ENCODE peak calls at places on chromosomes 3 and 15, in nine cellular contexts. One of them, this sample, is unnamed.

GRCh38 chr15:75181780-75182179 is 19.9 kb upstream of the C15orf39 start:
- DNase-seq in aorta: no peak
- DNase-seq in astrocyte of the cerebellum: no peak
- DNase-seq in fibroblast of mammary gland: no peak
- DNase-seq in CD8-positive, alpha-beta T cell: no peak
- DNase-seq in mesendoderm: no peak
- DNase-seq in pancreas: no peak
- DNase-seq in cardiac muscle cell: no peak
- DNase-seq in right cardiac atrium: no peak
- DNase-seq in this sample: peak

GRCh38 chr3:102179321-102180290 is 255.2 kb upstream of the ZPLD1 start:
- DNase-seq in CD8-positive, alpha-beta T cell: no peak
- DNase-seq in pancreas: no peak
- DNase-seq in astrocyte of the cerebellum: no peak
- DNase-seq in mesendoderm: no peak
- DNase-seq in aorta: no peak
- DNase-seq in fibroblast of mammary gland: no peak
- DNase-seq in right cardiac atrium: no peak
- DNase-seq in cardiac muscle cell: peak
- DNase-seq in this sample: peak

GRCh38 chr15:78075490-78076230 is 1.9 kb downstream of the TBC1D2B start:
- DNase-seq in right cardiac atrium: peak
- DNase-seq in pancreas: peak
- DNase-seq in astrocyte of the cerebellum: peak
- DNase-seq in mesendoderm: peak
- DNase-seq in cardiac muscle cell: peak
- DNase-seq in CD8-positive, alpha-beta T cell: no peak
- DNase-seq in fibroblast of mammary gland: peak
- DNase-seq in aorta: peak
- DNase-seq in this sample: peak

GRCh38 chr3:132342183-132342582 is 25.0 kb downstream of the ACP3 start:
- DNase-seq in mesendoderm: peak
- DNase-seq in cardiac muscle cell: peak
- DNase-seq in pancreas: no peak
- DNase-seq in aorta: no peak
- DNase-seq in right cardiac atrium: peak
- DNase-seq in fibroblast of mammary gland: peak
- DNase-seq in CD8-positive, alpha-beta T cell: no peak
- DNase-seq in astrocyte of the cerebellum: no peak
- DNase-seq in this sample: peak

GRCh38 chr15:53226559-53226958 is 436.4 kb upstream of the ONECUT1 start:
- DNase-seq in pancreas: no peak
- DNase-seq in fibroblast of mammary gland: no peak
- DNase-seq in mesendoderm: no peak
- DNase-seq in astrocyte of the cerebellum: no peak
- DNase-seq in aorta: no peak
- DNase-seq in CD8-positive, alpha-beta T cell: no peak
- DNase-seq in cardiac muscle cell: no peak
- DNase-seq in right cardiac atrium: no peak
- DNase-seq in this sample: no peak

GRCh38 chr3:39052613-39053012 is 797 bp downstream of the WDR48 start:
- DNase-seq in CD8-positive, alpha-beta T cell: no peak
- DNase-seq in pancreas: no peak
- DNase-seq in fibroblast of mammary gland: peak
- DNase-seq in aorta: no peak
- DNase-seq in astrocyte of the cerebellum: no peak
- DNase-seq in cardiac muscle cell: no peak
- DNase-seq in right cardiac atrium: no peak
- DNase-seq in mesendoderm: no peak
- DNase-seq in this sample: peak

GRCh38 chr15:34725565-34725964 is 29.2 kb downstream of the GJD2 start:
- DNase-seq in aorta: no peak
- DNase-seq in CD8-positive, alpha-beta T cell: no peak
- DNase-seq in right cardiac atrium: no peak
- DNase-seq in pancreas: no peak
- DNase-seq in cardiac muscle cell: no peak
- DNase-seq in astrocyte of the cerebellum: no peak
- DNase-seq in fibroblast of mammary gland: no peak
- DNase-seq in mesendoderm: no peak
- DNase-seq in this sample: no peak

GRCh38 chr3:101081446-101081845 is 88.2 kb upstream of the ABI3BP start:
- DNase-seq in CD8-positive, alpha-beta T cell: no peak
- DNase-seq in astrocyte of the cerebellum: no peak
- DNase-seq in pancreas: no peak
- DNase-seq in right cardiac atrium: no peak
- DNase-seq in mesendoderm: no peak
- DNase-seq in fibroblast of mammary gland: no peak
- DNase-seq in aorta: no peak
- DNase-seq in cardiac muscle cell: no peak
- DNase-seq in this sample: no peak

GRCh38 chr3:110521019-110521418 is 550.6 kb upstream of the NECTIN3 start:
- DNase-seq in CD8-positive, alpha-beta T cell: no peak
- DNase-seq in right cardiac atrium: no peak
- DNase-seq in astrocyte of the cerebellum: peak
- DNase-seq in cardiac muscle cell: peak
- DNase-seq in aorta: no peak
- DNase-seq in mesendoderm: no peak
- DNase-seq in fibroblast of mammary gland: peak
- DNase-seq in pancreas: no peak
- DNase-seq in this sample: peak

GRCh38 chr3:119604878-119605277 is 7.2 kb downstream of the PLA1A start:
- DNase-seq in aorta: no peak
- DNase-seq in CD8-positive, alpha-beta T cell: no peak
- DNase-seq in right cardiac atrium: no peak
- DNase-seq in cardiac muscle cell: peak
- DNase-seq in mesendoderm: no peak
- DNase-seq in fibroblast of mammary gland: peak
- DNase-seq in astrocyte of the cerebellum: peak
- DNase-seq in pancreas: no peak
- DNase-seq in this sample: no peak

GRCh38 chr3:121574449-121574848 is 6.7 kb downstream of the ARGFX start:
- DNase-seq in CD8-positive, alpha-beta T cell: no peak
- DNase-seq in astrocyte of the cerebellum: no peak
- DNase-seq in cardiac muscle cell: peak
- DNase-seq in pancreas: peak
- DNase-seq in right cardiac atrium: no peak
- DNase-seq in aorta: no peak
- DNase-seq in fibroblast of mammary gland: no peak
- DNase-seq in mesendoderm: peak
- DNase-seq in this sample: peak

GRCh38 chr3:77038928-77039605 is 832 bp upstream of the ROBO2 start:
- DNase-seq in cardiac muscle cell: peak
- DNase-seq in astrocyte of the cerebellum: no peak
- DNase-seq in fibroblast of mammary gland: peak
- DNase-seq in pancreas: peak
- DNase-seq in mesendoderm: peak
- DNase-seq in aorta: no peak
- DNase-seq in right cardiac atrium: peak
- DNase-seq in CD8-positive, alpha-beta T cell: no peak
- DNase-seq in this sample: peak

DNA sequence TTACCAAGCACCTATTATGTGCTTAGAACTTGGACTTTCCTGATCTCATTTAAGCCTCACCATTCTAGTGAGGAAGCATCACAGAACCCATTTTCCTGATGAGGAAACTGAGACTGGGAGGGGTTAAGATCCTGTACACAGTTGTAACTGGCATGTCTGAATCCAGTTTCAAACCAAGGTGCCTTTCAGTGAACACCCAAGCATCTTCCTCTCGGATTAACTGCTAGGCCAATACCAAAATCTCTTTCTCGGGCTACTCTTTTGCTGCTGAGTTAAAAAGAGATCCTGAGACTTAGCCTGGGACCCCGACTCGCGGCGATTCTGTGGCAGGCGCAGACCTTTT is 578 bp upstream of the CEMIP start:
- DNase-seq in astrocyte of the cerebellum: no peak
- DNase-seq in fibroblast of mammary gland: no peak
- DNase-seq in right cardiac atrium: no peak
- DNase-seq in cardiac muscle cell: no peak
- DNase-seq in pancreas: no peak
- DNase-seq in mesendoderm: no peak
- DNase-seq in CD8-positive, alpha-beta T cell: no peak
- DNase-seq in aorta: no peak
- DNase-seq in this sample: no peak
- H3K4me3 ChIP-seq in astrocyte of the cerebellum: peak
- H3K4me3 ChIP-seq in fibroblast of mammary gland: no peak
- H3K4me3 ChIP-seq in right cardiac atrium: peak
- H3K4me3 ChIP-seq in cardiac muscle cell: peak
- H3K4me3 ChIP-seq in pancreas: peak
- H3K4me3 ChIP-seq in mesendoderm: no peak
- H3K4me3 ChIP-seq in CD8-positive, alpha-beta T cell: no peak
- H3K4me3 ChIP-seq in aorta: no peak
- H3K4me3 ChIP-seq in this sample: no peak

DNA sequence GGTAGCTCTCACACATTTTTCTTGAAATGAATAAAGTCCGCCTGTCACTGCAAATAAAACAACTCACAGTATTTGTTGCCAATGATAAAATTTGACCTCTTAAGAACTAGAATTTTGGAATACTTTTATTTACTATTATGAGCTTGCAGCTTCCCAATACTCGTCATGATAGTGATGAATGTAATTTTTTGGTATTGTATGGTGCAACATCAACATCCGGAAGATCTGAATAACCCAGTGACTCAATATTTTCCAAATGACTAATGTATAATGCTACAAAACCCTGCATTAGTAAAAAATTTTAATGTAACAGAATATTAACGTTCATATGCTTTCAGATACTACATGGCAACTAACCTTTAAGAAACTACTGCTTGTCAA is 95.5 kb downstream of the IGF2BP2 start:
- DNase-seq in fibroblast of mammary gland: peak
- DNase-seq in pancreas: no peak
- DNase-seq in mesendoderm: no peak
- DNase-seq in cardiac muscle cell: peak
- DNase-seq in right cardiac atrium: no peak
- DNase-seq in aorta: no peak
- DNase-seq in CD8-positive, alpha-beta T cell: no peak
- DNase-seq in astrocyte of the cerebellum: no peak
- DNase-seq in this sample: peak
- H3K4me3 ChIP-seq in fibroblast of mammary gland: no peak
- H3K4me3 ChIP-seq in pancreas: no peak
- H3K4me3 ChIP-seq in mesendoderm: no peak
- H3K4me3 ChIP-seq in cardiac muscle cell: no peak
- H3K4me3 ChIP-seq in right cardiac atrium: no peak
- H3K4me3 ChIP-seq in aorta: no peak
- H3K4me3 ChIP-seq in CD8-positive, alpha-beta T cell: no peak
- H3K4me3 ChIP-seq in astrocyte of the cerebellum: no peak
- H3K4me3 ChIP-seq in this sample: no peak

DNA sequence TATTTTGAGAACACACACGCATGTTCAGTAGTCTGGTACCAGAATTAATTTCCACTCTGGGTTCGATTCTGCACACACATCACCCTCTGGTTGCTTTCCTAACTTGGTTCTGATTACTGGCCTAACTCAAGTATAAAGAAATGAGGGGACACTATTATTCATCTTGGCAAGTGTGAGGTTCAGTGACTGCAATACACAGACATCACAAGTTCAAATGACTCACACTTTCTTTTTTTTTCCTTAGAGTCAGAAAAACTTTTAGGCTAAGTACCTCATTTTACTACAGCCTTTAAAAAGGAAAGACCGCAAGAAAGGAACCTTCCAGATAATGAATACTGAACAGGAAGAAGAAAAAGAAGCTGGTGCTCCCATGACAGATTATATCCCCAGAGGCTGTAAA is 37.3 kb upstream of the LDHAL6B start:
- DNase-seq in pancreas: no peak
- DNase-seq in aorta: no peak
- DNase-seq in mesendoderm: peak
- DNase-seq in cardiac muscle cell: peak
- DNase-seq in CD8-positive, alpha-beta T cell: no peak
- DNase-seq in astrocyte of the cerebellum: peak
- DNase-seq in fibroblast of mammary gland: peak
- DNase-seq in right cardiac atrium: no peak
- DNase-seq in this sample: peak
- H3K4me3 ChIP-seq in pancreas: no peak
- H3K4me3 ChIP-seq in aorta: no peak
- H3K4me3 ChIP-seq in mesendoderm: no peak
- H3K4me3 ChIP-seq in cardiac muscle cell: no peak
- H3K4me3 ChIP-seq in CD8-positive, alpha-beta T cell: no peak
- H3K4me3 ChIP-seq in astrocyte of the cerebellum: no peak
- H3K4me3 ChIP-seq in fibroblast of mammary gland: no peak
- H3K4me3 ChIP-seq in right cardiac atrium: no peak
- H3K4me3 ChIP-seq in this sample: no peak

GRCh38 chr15:68430471-68431036 is 1.4 kb downstream of the ITGA11 start:
- DNase-seq in right cardiac atrium: no peak
- DNase-seq in cardiac muscle cell: no peak
- DNase-seq in aorta: no peak
- DNase-seq in fibroblast of mammary gland: no peak
- DNase-seq in pancreas: no peak
- DNase-seq in CD8-positive, alpha-beta T cell: peak
- DNase-seq in mesendoderm: no peak
- DNase-seq in astrocyte of the cerebellum: no peak
- DNase-seq in this sample: no peak

GRCh38 chr15:68432665-68433064 is 702 bp upstream of the ITGA11 start:
- DNase-seq in fibroblast of mammary gland: no peak
- DNase-seq in aorta: no peak
- DNase-seq in mesendoderm: no peak
- DNase-seq in CD8-positive, alpha-beta T cell: peak
- DNase-seq in right cardiac atrium: no peak
- DNase-seq in cardiac muscle cell: no peak
- DNase-seq in pancreas: no peak
- DNase-seq in astrocyte of the cerebellum: no peak
- DNase-seq in this sample: no peak

GRCh38 chr15:68433551-68433950 is 1.6 kb upstream of the ITGA11 start:
- DNase-seq in cardiac muscle cell: no peak
- DNase-seq in right cardiac atrium: no peak
- DNase-seq in pancreas: no peak
- DNase-seq in astrocyte of the cerebellum: no peak
- DNase-seq in mesendoderm: no peak
- DNase-seq in CD8-positive, alpha-beta T cell: peak
- DNase-seq in fibroblast of mammary gland: no peak
- DNase-seq in aorta: no peak
- DNase-seq in this sample: no peak

GRCh38 chr15:68431037-68431791 is 749 bp downstream of the ITGA11 start:
- DNase-seq in mesendoderm: peak
- DNase-seq in fibroblast of mammary gland: no peak
- DNase-seq in cardiac muscle cell: peak
- DNase-seq in CD8-positive, alpha-beta T cell: peak
- DNase-seq in aorta: peak
- DNase-seq in pancreas: no peak
- DNase-seq in right cardiac atrium: peak
- DNase-seq in astrocyte of the cerebellum: no peak
- DNase-seq in this sample: no peak

DNA sequence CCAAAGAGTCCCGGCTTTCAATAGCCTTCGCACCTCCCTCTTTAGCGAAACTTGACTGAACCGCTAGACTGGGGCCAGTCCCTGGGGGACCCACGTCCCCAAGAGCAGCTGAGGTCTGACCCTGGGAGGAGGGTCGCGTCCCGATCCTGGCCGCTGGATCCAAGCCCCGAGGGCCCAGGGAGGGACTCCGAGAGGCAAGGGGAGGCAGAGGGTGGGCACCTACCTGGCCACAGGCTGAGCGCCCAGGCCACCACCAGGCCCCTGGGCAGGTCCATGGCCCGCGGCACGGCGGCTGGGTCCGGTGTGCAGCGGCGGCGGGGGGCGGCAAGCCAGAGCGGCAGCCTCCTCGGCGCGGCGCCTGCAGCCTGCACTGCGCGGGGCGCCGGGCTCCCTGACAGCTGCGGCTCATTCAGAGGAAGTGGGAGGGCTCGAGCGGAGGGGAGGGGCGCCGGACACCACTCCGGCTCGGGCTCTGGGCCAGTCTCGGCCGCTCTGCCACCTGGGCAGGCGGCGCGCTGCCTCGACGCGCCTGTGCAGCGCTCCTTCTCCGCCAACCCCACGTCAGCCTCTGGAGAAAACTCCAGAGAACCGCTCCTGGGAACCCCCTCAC is at the start of gene ITGA11:
- DNase-seq in fibroblast of mammary gland: no peak
- DNase-seq in mesendoderm: peak
- DNase-seq in aorta: peak
- DNase-seq in cardiac muscle cell: peak
- DNase-seq in CD8-positive, alpha-beta T cell: peak
- DNase-seq in pancreas: peak
- DNase-seq in astrocyte of the cerebellum: no peak
- DNase-seq in right cardiac atrium: peak
- DNase-seq in this sample: peak
- H3K4me3 ChIP-seq in fibroblast of mammary gland: peak
- H3K4me3 ChIP-seq in mesendoderm: peak
- H3K4me3 ChIP-seq in aorta: peak
- H3K4me3 ChIP-seq in cardiac muscle cell: peak
- H3K4me3 ChIP-seq in CD8-positive, alpha-beta T cell: no peak
- H3K4me3 ChIP-seq in pancreas: peak
- H3K4me3 ChIP-seq in astrocyte of the cerebellum: peak
- H3K4me3 ChIP-seq in right cardiac atrium: peak
- H3K4me3 ChIP-seq in this sample: peak